ENCODE peak calls at places on chromosomes 1 and 21, in four cellular contexts. J is dorsolateral prefrontal cortex, L is hepatocyte, U is uterus. W is an unnamed sample.
A peak's percentile ranks its signal among the peaks of the same experiment; 100 is the strongest.

GRCh38 chr1:58447891-58448290 is 98.6 kb downstream of the OMA1 start:
- DNase-seq in U (no peak), L (peak; percentile 16), J (no peak), W (no peak)

GRCh38 chr1:166197141-166197540 is 30.3 kb upstream of the FAM78B start:
- DNase-seq in U (no peak), L (peak; percentile 7), J (no peak), W (no peak)

GRCh38 chr1:222283147-222283768 is 264.6 kb downstream of the HHIPL2 start:
- DNase-seq in L (no peak), U (no peak), J (no peak), W (no peak)

GRCh38 chr1:177256153-177256814 is 85.5 kb downstream of the BRINP2 start:
- DNase-seq in U (peak; percentile 44), J (peak; percentile 75), L (peak; percentile 67), W (peak; percentile 50)

GRCh38 chr1:37471345-37472231 is 2.8 kb upstream of the ZC3H12A start:
- DNase-seq in U (peak; percentile 66), L (peak; percentile 91), J (peak; percentile 77), W (peak; percentile 66)

GRCh38 chr1:169060010-169060722 is 46.3 kb upstream of the ATP1B1 start:
- DNase-seq in U (no peak), L (peak; percentile 49), J (no peak), W (no peak)

GRCh38 chr1:2795926-2796325 is 5.6 kb downstream of the TTC34 start:
- DNase-seq in J (no peak), U (no peak), L (no peak), W (no peak)

GRCh38 chr1:109290998-109291397 is 8.1 kb upstream of the PSRC1 start:
- DNase-seq in J (no peak), U (no peak), L (no peak), W (peak; percentile 12)

GRCh38 chr1:225113265-225113664 is 183.8 kb downstream of the DNAH14 start:
- DNase-seq in U (no peak), J (no peak), L (no peak), W (no peak)

GRCh38 chr1:10513199-10513598 is 38.4 kb downstream of the PEX14 start:
- DNase-seq in L (no peak), U (no peak), J (no peak), W (no peak)

GRCh38 chr1:119366424-119366823 is 2.2 kb upstream of the HAO2 start:
- DNase-seq in L (no peak), U (no peak), J (no peak), W (no peak)

GRCh38 chr1:109027841-109028240 is 14.1 kb downstream of the WDR47 start:
- DNase-seq in J (no peak), L (no peak), U (no peak), W (no peak)

GRCh38 chr1:42479621-42480020 is 16.5 kb downstream of the CCDC30 start:
- DNase-seq in U (no peak), L (no peak), J (no peak), W (no peak)

GRCh38 chr1:221840511-221841243 is 98.8 kb upstream of the DUSP10 start:
- DNase-seq in L (no peak), J (no peak), U (no peak), W (no peak)

GRCh38 chr1:30880631-30881155 is 27.9 kb downstream of the SDC3 start:
- DNase-seq in L (no peak), J (no peak), U (no peak), W (no peak)

GRCh38 chr1:208132287-208132882 is 111.8 kb downstream of the PLXNA2 start:
- DNase-seq in J (peak; percentile 61), L (peak; percentile 88), U (peak; percentile 76), W (peak; percentile 26)

GRCh38 chr1:78325293-78325692 is 165.5 kb upstream of the PTGFR start:
- DNase-seq in L (no peak), J (no peak), U (no peak), W (no peak)

GRCh38 chr1:66147226-66147625 is 354.5 kb downstream of the PDE4B start:
- DNase-seq in L (peak; percentile 55), U (no peak), J (no peak), W (no peak)

GRCh38 chr1:89721351-89721750 is 88.4 kb downstream of the LRRC8C start:
- DNase-seq in J (no peak), L (no peak), U (no peak), W (no peak)

GRCh38 chr1:67019600-67020136 is 34.3 kb downstream of the SLC35D1 start:
- DNase-seq in L (no peak), J (no peak), U (peak; percentile 20), W (no peak)

GRCh38 chr1:228405200-228405978 is 1.2 kb downstream of the TRIM11 start:
- DNase-seq in U (no peak), L (no peak), J (peak; percentile 40), W (no peak)

GRCh38 chr21:36914244-36915013 is 52.0 kb downstream of the HLCS start:
- DNase-seq in J (no peak), U (no peak), L (no peak), W (no peak)

GRCh38 chr1:244369256-244370057 is 82.3 kb downstream of the ADSS2 start:
- DNase-seq in J (no peak), L (peak; percentile 35), U (no peak), W (no peak)

GRCh38 chr1:183885142-183885735 is 80.3 kb downstream of the RGL1 start:
- DNase-seq in J (no peak), U (no peak), L (no peak), W (no peak)

GRCh38 chr1:106038260-106038659 is 1018.2 kb upstream of the PRMT6 start:
- DNase-seq in L (no peak), U (no peak), J (no peak), W (no peak)

GRCh38 chr1:3497521-3497920 is 43.1 kb downstream of the ARHGEF16 start:
- DNase-seq in L (no peak), J (no peak), U (no peak), W (no peak)

GRCh38 chr1:151980287-151981177 is 13.1 kb downstream of the S100A10 start:
- DNase-seq in U (peak; percentile 41), L (peak; percentile 49), J (no peak), W (no peak)

GRCh38 chr1:153192697-153193096 is 10.5 kb upstream of the LELP1 start:
- DNase-seq in L (no peak), U (no peak), J (no peak), W (no peak)

GRCh38 chr1:234611153-234611798 is 1.3 kb upstream of the IRF2BP2 start:
- DNase-seq in L (no peak), J (no peak), U (no peak), W (no peak)

GRCh38 chr1:10540277-10541005 is 65.7 kb downstream of the PEX14 start:
- DNase-seq in L (no peak), U (peak; percentile 67), J (no peak), W (no peak)

GRCh38 chr1:185853739-185854138 is 119.5 kb downstream of the HMCN1 start:
- DNase-seq in L (no peak), U (no peak), J (no peak), W (no peak)

GRCh38 chr1:222195857-222196256 is 352.0 kb downstream of the HHIPL2 start:
- DNase-seq in L (no peak), U (no peak), J (no peak), W (no peak)

GRCh38 chr1:223714849-223715709 is 2.7 kb downstream of the CAPN2 start:
- DNase-seq in L (peak; percentile 85), J (no peak), U (no peak), W (no peak)

GRCh38 chr1:198638894-198639319 is at the start of gene PTPRC:
- DNase-seq in L (no peak), J (no peak), U (no peak), W (no peak)

GRCh38 chr1:161117681-161118581 is at the start of the genes NIT1 and PFDN2:
- DNase-seq in J (peak; percentile 94), L (peak; percentile 94), U (peak; percentile 86), W (peak; percentile 86)

GRCh38 chr1:8649027-8649426 is 168.4 kb downstream of the RERE start:
- DNase-seq in U (no peak), L (no peak), J (no peak), W (no peak)

GRCh38 chr1:230548997-230549396 is 93.3 kb upstream of the COG2 start:
- DNase-seq in L (no peak), J (peak; percentile 43), U (no peak), W (no peak)

GRCh38 chr1:32474954-32475353 is 10.1 kb downstream of the ZBTB8B start:
- DNase-seq in L (no peak), J (no peak), U (no peak), W (no peak)

GRCh38 chr1:231628207-231628876 is 1.8 kb downstream of the DISC1 start:
- DNase-seq in J (no peak), L (peak; percentile 41), U (no peak), W (no peak)

GRCh38 chr1:53590104-53590503 is 130.9 kb downstream of the DMRTB1 start:
- DNase-seq in U (no peak), L (no peak), J (no peak), W (no peak)

GRCh38 chr1:226685196-226685820 is 53.8 kb downstream of the ITPKB start:
- DNase-seq in L (no peak), J (no peak), U (no peak), W (no peak)

GRCh38 chr1:226686440-226687436 is 52.3 kb downstream of the ITPKB start:
- DNase-seq in U (no peak), J (no peak), L (no peak), W (no peak)

GRCh38 chr1:226688852-226689251 is 50.2 kb downstream of the ITPKB start:
- DNase-seq in J (no peak), L (no peak), U (no peak), W (no peak)

GRCh38 chr1:226688056-226688748 is 50.9 kb downstream of the ITPKB start:
- DNase-seq in L (no peak), U (no peak), J (peak; percentile 83), W (peak; percentile 48)

DNA sequence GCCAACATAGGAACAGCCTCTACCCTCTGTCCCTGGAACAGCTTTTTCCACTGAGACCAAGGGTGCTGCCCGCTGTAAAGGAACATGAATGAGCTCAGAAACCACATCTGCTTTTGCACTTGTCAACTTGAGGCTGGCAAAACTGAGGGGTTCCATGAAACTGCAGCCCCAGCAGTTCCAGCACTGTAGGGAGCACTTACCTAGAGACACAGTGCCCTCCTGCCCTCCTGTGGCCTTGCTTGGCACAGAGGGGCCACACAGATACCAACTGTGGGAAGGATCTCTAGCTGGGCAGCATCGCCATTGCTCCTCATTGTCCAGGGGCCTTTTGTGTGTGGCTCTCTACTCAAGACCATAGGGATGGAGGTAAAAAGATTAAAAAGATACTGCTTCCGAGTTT is 51.6 kb downstream of the ITPKB start:
- DNase-seq in J (no peak), L (no peak), U (no peak), W (no peak)
- H3K27ac ChIP-seq in J (peak overlapping the region; percentile 98), L (no peak overlapping the region), U (peak overlapping the region; percentile 95), W (peak overlapping the region; percentile 95)

GRCh38 chr1:220768127-220768601 is 18.5 kb upstream of the MTARC1 start:
- DNase-seq in J (no peak), U (no peak), L (no peak), W (no peak)
- H3K27ac ChIP-seq in J (no peak overlapping the region), U (peak overlapping the region; percentile 24), L (peak overlapping the region; percentile 78), W (no peak overlapping the region)

GRCh38 chr1:21321963-21322680 is 31.9 kb upstream of the ECE1 start:
- DNase-seq in U (no peak), J (no peak), L (no peak), W (no peak)

GRCh38 chr1:21325231-21325718 is 35.0 kb upstream of the ECE1 start:
- DNase-seq in J (no peak), L (no peak), U (no peak), W (no peak)

GRCh38 chr1:21322681-21323016 is 32.4 kb upstream of the ECE1 start:
- DNase-seq in J (no peak), L (no peak), U (no peak), W (no peak)

GRCh38 chr1:21324368-21325137 is 34.3 kb upstream of the ECE1 start:
- DNase-seq in J (no peak), U (peak; percentile 81), L (peak; percentile 89), W (no peak)

GRCh38 chr1:21323091-21323490 is 32.8 kb upstream of the ECE1 start:
- DNase-seq in U (no peak), J (no peak), L (no peak), W (no peak)
- H3K27ac ChIP-seq in U (peak overlapping the region; percentile 93), J (peak overlapping the region; percentile 76), L (peak overlapping the region; percentile 91), W (no peak overlapping the region)

GRCh38 chr1:26724118-26724517 is 28.3 kb downstream of the ARID1A start:
- DNase-seq in L (no peak), U (no peak), J (no peak), W (no peak)
- H3K27ac ChIP-seq in L (peak overlapping the region; percentile 12), U (peak overlapping the region; percentile 9), J (peak overlapping the region; percentile 55), W (no peak overlapping the region)

W was measured in substantia nigra.